ENCODE peak calls at places on chromosomes 7 and 10, in seven cellular contexts. W is RWPE1; P is kidney epithelial cell; S is brain microvascular endothelial cell; O is endothelial cell; U is CD8-positive, alpha-beta T cell; A is AG09309. N is an unnamed sample.

GRCh38 chr7:48337012-48337621 is 165.9 kb downstream of the ABCA13 start:
- DNase-seq in U (no peak), W (peak; percentile 47), A (no peak), S (peak; percentile 39), O (peak; percentile 34), P (no peak), N (peak; percentile 24)

GRCh38 chr10:22251751-22252285 is 34.0 kb upstream of the EBLN1 start:
- DNase-seq in W (peak; percentile 30), P (no peak), A (no peak), O (peak; percentile 44), U (peak; percentile 62), S (no peak), N (peak; percentile 58)

GRCh38 chr7:155206286-155207020 is 91.2 kb upstream of the INSIG1 start:
- DNase-seq in U (peak; percentile 59), P (peak; percentile 74), W (no peak), S (peak; percentile 89), A (peak; percentile 59), O (no peak), N (no peak)

GRCh38 chr10:111648046-111648445 is 535.5 kb downstream of the GPAM start:
- DNase-seq in U (no peak), O (no peak), P (no peak), S (no peak), A (peak; percentile 35), W (no peak), N (no peak)

GRCh38 chr10:24313233-24313632 is 104.3 kb downstream of the KIAA1217 start:
- DNase-seq in W (no peak), P (no peak), O (no peak), A (no peak), S (no peak), U (no peak), N (no peak)

GRCh38 chr7:39085590-39086049 is 107.9 kb downstream of the POU6F2 start:
- DNase-seq in S (peak; percentile 6), A (no peak), W (no peak), U (no peak), O (no peak), P (no peak), N (peak; percentile 43)

GRCh38 chr7:23020742-23021401 is 6.9 kb upstream of the HYCC1 start:
- DNase-seq in O (no peak), P (no peak), A (peak; percentile 71), S (peak; percentile 25), U (no peak), W (peak; percentile 87), N (no peak)

GRCh38 chr7:51428226-51428887 is 111.7 kb upstream of the COBL start:
- DNase-seq in W (peak; percentile 33), O (peak; percentile 29), P (no peak), A (no peak), S (peak; percentile 11), U (no peak), N (no peak)

GRCh38 chr7:295155-296154 is 5.5 kb downstream of the FOXL3 start:
- DNase-seq in P (no peak), S (no peak), A (no peak), O (no peak), U (no peak), W (no peak), N (no peak)

GRCh38 chr10:71657604-71658348 is 61.8 kb downstream of the C10orf105 start:
- DNase-seq in A (no peak), O (no peak), W (no peak), U (no peak), P (no peak), S (no peak), N (peak; percentile 53)

GRCh38 chr7:6234384-6234783 is 38.0 kb downstream of the CYTH3 start:
- DNase-seq in A (no peak), U (peak; percentile 11), O (no peak), P (no peak), W (no peak), S (no peak), N (no peak)

GRCh38 chr10:122264442-122264841 is 6.7 kb upstream of the BTBD16 start:
- DNase-seq in O (no peak), P (no peak), W (no peak), U (no peak), A (no peak), S (no peak), N (no peak)

GRCh38 chr10:104300736-104301292 is 31.8 kb downstream of the GSTO2 start:
- DNase-seq in W (peak; percentile 84), S (peak; percentile 97), U (no peak), P (peak; percentile 97), O (no peak), A (peak; percentile 91), N (peak; percentile 19)

GRCh38 chr7:85851571-85852193 is 664.8 kb upstream of the SEMA3D start:
- DNase-seq in S (no peak), U (no peak), W (peak; percentile 11), P (peak; percentile 29), A (peak; percentile 27), O (no peak), N (no peak)

GRCh38 chr7:119545118-119545517 is 727.9 kb upstream of the KCND2 start:
- DNase-seq in W (peak; percentile 6), S (peak; percentile 42), P (peak; percentile 47), O (no peak), A (no peak), U (no peak), N (no peak)

GRCh38 chr7:101330011-101330484 is 8.4 kb upstream of the IFT22 start:
- DNase-seq in U (no peak), W (no peak), A (no peak), S (no peak), P (no peak), O (peak; percentile 30), N (no peak)

GRCh38 chr10:96395931-96396877 is 37.4 kb upstream of the OPALIN start:
- DNase-seq in O (peak; percentile 64), W (peak; percentile 91), S (peak; percentile 63), P (no peak), U (peak; percentile 53), A (no peak), N (peak; percentile 73)

GRCh38 chr7:121137580-121137979 is 149.1 kb downstream of the CPED1 start:
- DNase-seq in A (no peak), W (no peak), O (no peak), U (no peak), P (no peak), S (no peak), N (no peak)

GRCh38 chr7:3103614-3104399 is 60.1 kb upstream of the CARD11 start:
- DNase-seq in P (no peak), U (no peak), O (no peak), S (no peak), A (no peak), W (no peak), N (no peak)

GRCh38 chr7:41916450-41916927 is 213.6 kb upstream of the INHBA start:
- DNase-seq in W (peak; percentile 90), U (no peak), S (peak; percentile 96), O (no peak), A (peak; percentile 99), P (peak; percentile 99), N (no peak)

GRCh38 chr10:34858003-34858402 is 42.9 kb upstream of the PARD3 start:
- DNase-seq in O (no peak), U (no peak), W (no peak), P (no peak), S (no peak), A (no peak), N (no peak)

GRCh38 chr7:136213012-136213411 is 235.9 kb upstream of the MTPN start:
- DNase-seq in U (no peak), S (no peak), W (no peak), O (no peak), P (no peak), A (no peak), N (no peak)

GRCh38 chr7:136214356-136214755 is 237.2 kb upstream of the MTPN start:
- DNase-seq in O (no peak), W (no peak), P (no peak), A (no peak), U (no peak), S (no peak), N (no peak)
- TF ChIP-seq CTCF in O (peak; percentile 64), W (no peak), P (no peak), A (no peak), U (no peak), S (peak; percentile 7), N (peak; percentile 15)

GRCh38 chr10:89063465-89063864 is 72.9 kb downstream of the FAS start:
- DNase-seq in W (no peak), O (no peak), P (no peak), S (no peak), U (no peak), A (no peak), N (no peak)
- TF ChIP-seq CTCF in W (no peak), O (no peak), P (no peak), S (no peak), U (no peak), A (no peak), N (no peak)

DNA sequence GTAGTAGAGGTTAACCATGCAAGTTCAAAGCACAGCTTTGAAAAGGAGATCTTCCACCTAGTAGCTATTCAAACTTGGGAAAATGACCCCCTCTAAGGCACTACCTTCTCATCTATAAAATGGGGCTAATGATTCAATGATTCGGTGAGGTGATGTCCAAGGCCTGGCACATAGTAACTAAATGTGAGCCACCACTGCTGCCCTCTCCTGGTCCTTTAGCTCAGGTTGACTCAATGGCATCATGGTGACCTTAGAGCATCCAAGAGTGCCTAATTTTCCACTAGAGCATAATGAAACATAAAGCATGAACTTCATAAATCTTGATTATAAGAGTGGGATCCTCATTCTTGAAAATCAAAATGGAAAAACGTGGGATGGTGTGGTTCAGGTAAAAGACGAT is 16.3 kb upstream of the PLCE1 start:
- DNase-seq in W (no peak), O (no peak), P (no peak), A (no peak), S (no peak), U (no peak), N (no peak)
- TF ChIP-seq CTCF in W (no peak), O (no peak), P (no peak), A (peak; percentile 4), S (peak; percentile 31), U (no peak), N (no peak)

GRCh38 chr10:124715479-124715878 is 28.7 kb downstream of the FAM53B start:
- DNase-seq in S (no peak), O (no peak), U (no peak), A (no peak), W (no peak), P (no peak), N (no peak)

GRCh38 chr10:124712704-124713407 is 31.3 kb downstream of the FAM53B start:
- DNase-seq in O (no peak), U (no peak), W (no peak), S (no peak), A (no peak), P (no peak), N (no peak)

GRCh38 chr10:124711145-124711544 is 33.0 kb downstream of the FAM53B start:
- DNase-seq in U (no peak), P (no peak), W (no peak), S (no peak), A (no peak), O (no peak), N (no peak)

GRCh38 chr10:124710266-124710881 is 33.8 kb downstream of the FAM53B start:
- DNase-seq in P (no peak), U (no peak), A (no peak), S (no peak), W (no peak), O (no peak), N (no peak)

DNA sequence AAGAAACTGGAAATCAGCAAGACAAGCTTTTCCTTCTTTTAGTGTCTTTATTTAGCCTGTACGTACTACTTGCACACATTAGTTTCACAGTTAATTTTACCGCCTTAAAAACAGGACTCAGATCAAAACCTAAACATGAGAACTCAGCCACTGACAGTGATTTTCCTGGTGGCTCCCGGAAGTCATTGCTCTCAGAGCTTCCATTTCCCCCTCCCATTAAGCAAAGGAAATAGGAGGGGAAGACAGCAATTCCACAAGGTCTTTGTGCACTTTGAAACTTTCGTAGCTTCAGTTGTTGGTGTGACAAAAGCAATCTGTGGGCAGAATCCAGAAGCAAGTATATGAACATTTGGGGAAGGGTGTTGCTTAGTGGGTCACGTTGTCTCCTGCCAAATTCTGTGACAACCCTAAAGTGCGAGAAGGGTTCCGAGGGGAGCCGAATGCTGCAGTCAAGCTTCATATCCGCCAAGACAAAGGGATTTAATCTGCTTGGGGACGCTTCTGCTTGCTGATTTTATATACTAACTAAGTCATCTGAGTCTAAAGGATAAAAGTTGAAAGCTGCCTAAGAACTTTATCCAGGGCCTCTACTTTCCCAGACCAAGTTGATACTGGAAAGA is 30.4 kb downstream of the FAM53B start:
- DNase-seq in A (no peak), P (no peak), O (peak; percentile 13), S (no peak), W (no peak), U (no peak), N (no peak)
- TF ChIP-seq CTCF in A (no peak), P (no peak), O (no peak), S (no peak), W (no peak), U (no peak), N (no peak)

N was measured in nephron progenitor cell.